ENCODE peak calls at places on chromosome 19, in nine cellular contexts. One of them, this sample, is unnamed.

GRCh38 chr19:48271531-48272151 is 1.8 kb downstream of the ZNF114 start:
- DNase-seq in choroid plexus epithelial cell: peak; percentile 45
- DNase-seq in lung: peak; percentile 45
- DNase-seq in T-helper 2 cell: no peak
- DNase-seq in posterior cingulate gyrus: peak; percentile 86
- DNase-seq in progenitor cell of endocrine pancreas: peak; percentile 29
- DNase-seq in lung microvascular endothelial cell: peak; percentile 21
- DNase-seq in cerebellar cortex: peak; percentile 50
- DNase-seq in ELR: peak; percentile 70
- DNase-seq in this sample: no peak

GRCh38 chr19:5943623-5944022 is 29.6 kb downstream of the CAPS start:
- DNase-seq in choroid plexus epithelial cell: peak; percentile 51
- DNase-seq in posterior cingulate gyrus: no peak
- DNase-seq in cerebellar cortex: no peak
- DNase-seq in T-helper 2 cell: no peak
- DNase-seq in ELR: no peak
- DNase-seq in lung microvascular endothelial cell: no peak
- DNase-seq in lung: no peak
- DNase-seq in progenitor cell of endocrine pancreas: no peak
- DNase-seq in this sample: no peak

GRCh38 chr19:18865973-18866799 is 29.8 kb downstream of the CERS1 start:
- DNase-seq in cerebellar cortex: peak; percentile 67
- DNase-seq in ELR: peak; percentile 77
- DNase-seq in choroid plexus epithelial cell: peak; percentile 55
- DNase-seq in progenitor cell of endocrine pancreas: peak; percentile 67
- DNase-seq in lung: no peak
- DNase-seq in posterior cingulate gyrus: no peak
- DNase-seq in T-helper 2 cell: peak; percentile 57
- DNase-seq in lung microvascular endothelial cell: peak; percentile 70
- DNase-seq in this sample: peak; percentile 39

GRCh38 chr19:19538077-19538764 is at the start of gene CILP2:
- DNase-seq in T-helper 2 cell: peak; percentile 25
- DNase-seq in lung microvascular endothelial cell: no peak
- DNase-seq in ELR: peak; percentile 42
- DNase-seq in choroid plexus epithelial cell: no peak
- DNase-seq in posterior cingulate gyrus: no peak
- DNase-seq in progenitor cell of endocrine pancreas: peak; percentile 58
- DNase-seq in cerebellar cortex: no peak
- DNase-seq in lung: no peak
- DNase-seq in this sample: peak; percentile 44

GRCh38 chr19:48415395-48415794 is 21.9 kb downstream of the GRIN2D start:
- DNase-seq in cerebellar cortex: peak; percentile 49
- DNase-seq in posterior cingulate gyrus: peak; percentile 83
- DNase-seq in choroid plexus epithelial cell: peak; percentile 68
- DNase-seq in T-helper 2 cell: peak; percentile 72
- DNase-seq in progenitor cell of endocrine pancreas: no peak
- DNase-seq in ELR: peak; percentile 82
- DNase-seq in lung: peak; percentile 80
- DNase-seq in lung microvascular endothelial cell: peak; percentile 90
- DNase-seq in this sample: peak; percentile 69

GRCh38 chr19:49182848-49183375 is 25.3 kb downstream of the TRPM4 start:
- DNase-seq in choroid plexus epithelial cell: no peak
- DNase-seq in cerebellar cortex: peak; percentile 51
- DNase-seq in posterior cingulate gyrus: no peak
- DNase-seq in T-helper 2 cell: no peak
- DNase-seq in lung microvascular endothelial cell: no peak
- DNase-seq in ELR: no peak
- DNase-seq in progenitor cell of endocrine pancreas: no peak
- DNase-seq in lung: no peak
- DNase-seq in this sample: no peak

GRCh38 chr19:27909185-27909840 is 1303.6 kb downstream of the UQCRFS1 start:
- DNase-seq in choroid plexus epithelial cell: no peak
- DNase-seq in lung microvascular endothelial cell: no peak
- DNase-seq in ELR: no peak
- DNase-seq in lung: no peak
- DNase-seq in posterior cingulate gyrus: no peak
- DNase-seq in cerebellar cortex: no peak
- DNase-seq in progenitor cell of endocrine pancreas: no peak
- DNase-seq in T-helper 2 cell: no peak
- DNase-seq in this sample: no peak

GRCh38 chr19:47448360-47448727 is 23.3 kb downstream of the SLC8A2 start:
- DNase-seq in progenitor cell of endocrine pancreas: no peak
- DNase-seq in lung microvascular endothelial cell: no peak
- DNase-seq in T-helper 2 cell: no peak
- DNase-seq in posterior cingulate gyrus: peak; percentile 71
- DNase-seq in lung: no peak
- DNase-seq in cerebellar cortex: no peak
- DNase-seq in ELR: no peak
- DNase-seq in choroid plexus epithelial cell: no peak
- DNase-seq in this sample: no peak

GRCh38 chr19:58128041-58128685 is 22.4 kb downstream of the ZNF329 start:
- DNase-seq in lung microvascular endothelial cell: peak; percentile 9
- DNase-seq in T-helper 2 cell: no peak
- DNase-seq in posterior cingulate gyrus: no peak
- DNase-seq in choroid plexus epithelial cell: peak; percentile 3
- DNase-seq in progenitor cell of endocrine pancreas: no peak
- DNase-seq in ELR: peak; percentile 30
- DNase-seq in lung: no peak
- DNase-seq in cerebellar cortex: no peak
- DNase-seq in this sample: no peak

GRCh38 chr19:5719274-5719960 is 529 bp downstream of the LONP1 start:
- DNase-seq in ELR: peak; percentile 54
- DNase-seq in posterior cingulate gyrus: no peak
- DNase-seq in lung: no peak
- DNase-seq in T-helper 2 cell: no peak
- DNase-seq in choroid plexus epithelial cell: peak; percentile 38
- DNase-seq in cerebellar cortex: no peak
- DNase-seq in progenitor cell of endocrine pancreas: no peak
- DNase-seq in lung microvascular endothelial cell: peak; percentile 28
- DNase-seq in this sample: no peak

GRCh38 chr19:8302357-8302691 is 5.8 kb downstream of the CD320 start:
- DNase-seq in posterior cingulate gyrus: no peak
- DNase-seq in T-helper 2 cell: no peak
- DNase-seq in lung: peak; percentile 28
- DNase-seq in progenitor cell of endocrine pancreas: peak; percentile 5
- DNase-seq in cerebellar cortex: no peak
- DNase-seq in choroid plexus epithelial cell: peak; percentile 20
- DNase-seq in ELR: no peak
- DNase-seq in lung microvascular endothelial cell: no peak
- DNase-seq in this sample: peak; percentile 21

GRCh38 chr19:17205237-17206140 is 9.7 kb upstream of the USE1 start:
- DNase-seq in cerebellar cortex: peak; percentile 68
- DNase-seq in choroid plexus epithelial cell: peak; percentile 83
- DNase-seq in lung: peak; percentile 68
- DNase-seq in T-helper 2 cell: peak; percentile 41
- DNase-seq in posterior cingulate gyrus: no peak
- DNase-seq in ELR: peak; percentile 68
- DNase-seq in progenitor cell of endocrine pancreas: peak; percentile 36
- DNase-seq in lung microvascular endothelial cell: peak; percentile 74
- DNase-seq in this sample: peak; percentile 49

GRCh38 chr19:47272448-47273312 is 2.0 kb upstream of the INAFM1 start:
- DNase-seq in cerebellar cortex: peak; percentile 59
- DNase-seq in lung: no peak
- DNase-seq in progenitor cell of endocrine pancreas: no peak
- DNase-seq in lung microvascular endothelial cell: no peak
- DNase-seq in choroid plexus epithelial cell: peak; percentile 77
- DNase-seq in T-helper 2 cell: no peak
- DNase-seq in ELR: peak; percentile 11
- DNase-seq in posterior cingulate gyrus: no peak
- DNase-seq in this sample: no peak

GRCh38 chr19:989381-990081 is 5.4 kb downstream of the WDR18 start:
- DNase-seq in posterior cingulate gyrus: no peak
- DNase-seq in cerebellar cortex: no peak
- DNase-seq in lung microvascular endothelial cell: no peak
- DNase-seq in lung: no peak
- DNase-seq in ELR: no peak
- DNase-seq in choroid plexus epithelial cell: no peak
- DNase-seq in progenitor cell of endocrine pancreas: no peak
- DNase-seq in T-helper 2 cell: no peak
- DNase-seq in this sample: no peak

GRCh38 chr19:55075366-55075998 is at the start of gene EPS8L1:
- DNase-seq in lung microvascular endothelial cell: no peak
- DNase-seq in lung: peak; percentile 75
- DNase-seq in progenitor cell of endocrine pancreas: peak; percentile 64
- DNase-seq in T-helper 2 cell: no peak
- DNase-seq in posterior cingulate gyrus: peak; percentile 30
- DNase-seq in choroid plexus epithelial cell: no peak
- DNase-seq in cerebellar cortex: no peak
- DNase-seq in ELR: no peak
- DNase-seq in this sample: no peak

GRCh38 chr19:45346449-45346848 is 5.9 kb downstream of the KLC3 start:
- DNase-seq in ELR: no peak
- DNase-seq in lung: no peak
- DNase-seq in posterior cingulate gyrus: no peak
- DNase-seq in progenitor cell of endocrine pancreas: no peak
- DNase-seq in T-helper 2 cell: no peak
- DNase-seq in lung microvascular endothelial cell: no peak
- DNase-seq in choroid plexus epithelial cell: no peak
- DNase-seq in cerebellar cortex: no peak
- DNase-seq in this sample: no peak

GRCh38 chr19:34432797-34433196 is 4.6 kb downstream of the UBA2 start:
- DNase-seq in lung: no peak
- DNase-seq in progenitor cell of endocrine pancreas: no peak
- DNase-seq in posterior cingulate gyrus: no peak
- DNase-seq in choroid plexus epithelial cell: peak; percentile 48
- DNase-seq in T-helper 2 cell: no peak
- DNase-seq in cerebellar cortex: peak; percentile 8
- DNase-seq in ELR: no peak
- DNase-seq in lung microvascular endothelial cell: no peak
- DNase-seq in this sample: no peak

GRCh38 chr19:4437103-4437502 is 20.5 kb downstream of the UBXN6 start:
- DNase-seq in ELR: no peak
- DNase-seq in posterior cingulate gyrus: no peak
- DNase-seq in lung microvascular endothelial cell: no peak
- DNase-seq in cerebellar cortex: no peak
- DNase-seq in T-helper 2 cell: no peak
- DNase-seq in choroid plexus epithelial cell: no peak
- DNase-seq in lung: no peak
- DNase-seq in progenitor cell of endocrine pancreas: no peak
- DNase-seq in this sample: no peak

GRCh38 chr19:2149980-2150793 is 1.2 kb downstream of the AP3D1 start:
- DNase-seq in cerebellar cortex: no peak
- DNase-seq in progenitor cell of endocrine pancreas: no peak
- DNase-seq in T-helper 2 cell: no peak
- DNase-seq in lung microvascular endothelial cell: peak; percentile 31
- DNase-seq in choroid plexus epithelial cell: no peak
- DNase-seq in ELR: peak; percentile 41
- DNase-seq in posterior cingulate gyrus: no peak
- DNase-seq in lung: peak; percentile 48
- DNase-seq in this sample: no peak

GRCh38 chr19:36257512-36257876 is 42.6 kb downstream of the ZNF146 start:
- DNase-seq in progenitor cell of endocrine pancreas: peak; percentile 68
- DNase-seq in posterior cingulate gyrus: peak; percentile 88
- DNase-seq in cerebellar cortex: peak; percentile 42
- DNase-seq in lung: no peak
- DNase-seq in ELR: no peak
- DNase-seq in lung microvascular endothelial cell: no peak
- DNase-seq in T-helper 2 cell: no peak
- DNase-seq in choroid plexus epithelial cell: no peak
- DNase-seq in this sample: no peak

GRCh38 chr19:46784262-46785053 is 3.9 kb downstream of the SLC1A5 start:
- DNase-seq in lung microvascular endothelial cell: peak; percentile 68
- DNase-seq in progenitor cell of endocrine pancreas: no peak
- DNase-seq in cerebellar cortex: peak; percentile 67
- DNase-seq in choroid plexus epithelial cell: peak; percentile 93
- DNase-seq in posterior cingulate gyrus: no peak
- DNase-seq in T-helper 2 cell: no peak
- DNase-seq in ELR: peak; percentile 92
- DNase-seq in lung: peak; percentile 90
- DNase-seq in this sample: peak; percentile 63

GRCh38 chr19:52270266-52270885 is 989 bp downstream of the ZNF766 start:
- DNase-seq in ELR: peak; percentile 35
- DNase-seq in choroid plexus epithelial cell: no peak
- DNase-seq in lung microvascular endothelial cell: peak; percentile 30
- DNase-seq in T-helper 2 cell: no peak
- DNase-seq in cerebellar cortex: no peak
- DNase-seq in progenitor cell of endocrine pancreas: no peak
- DNase-seq in posterior cingulate gyrus: no peak
- DNase-seq in lung: peak; percentile 29
- DNase-seq in this sample: no peak

GRCh38 chr19:5826531-5827341 is 12.8 kb downstream of the FUT6 start:
- DNase-seq in progenitor cell of endocrine pancreas: no peak
- DNase-seq in lung microvascular endothelial cell: no peak
- DNase-seq in lung: peak; percentile 76
- DNase-seq in cerebellar cortex: peak; percentile 12
- DNase-seq in T-helper 2 cell: no peak
- DNase-seq in choroid plexus epithelial cell: no peak
- DNase-seq in ELR: peak; percentile 53
- DNase-seq in posterior cingulate gyrus: no peak
- DNase-seq in this sample: no peak

GRCh38 chr19:42158926-42159325 is 26.7 kb upstream of the POU2F2 start:
- DNase-seq in ELR: no peak
- DNase-seq in choroid plexus epithelial cell: peak; percentile 51
- DNase-seq in cerebellar cortex: no peak
- DNase-seq in T-helper 2 cell: no peak
- DNase-seq in lung: no peak
- DNase-seq in lung microvascular endothelial cell: no peak
- DNase-seq in posterior cingulate gyrus: no peak
- DNase-seq in progenitor cell of endocrine pancreas: no peak
- DNase-seq in this sample: no peak

GRCh38 chr19:10104665-10105221 is 1.4 kb upstream of the PPAN start:
- DNase-seq in cerebellar cortex: no peak
- DNase-seq in T-helper 2 cell: peak; percentile 67
- DNase-seq in lung microvascular endothelial cell: no peak
- DNase-seq in choroid plexus epithelial cell: no peak
- DNase-seq in lung: no peak
- DNase-seq in ELR: no peak
- DNase-seq in progenitor cell of endocrine pancreas: no peak
- DNase-seq in posterior cingulate gyrus: no peak
- DNase-seq in this sample: no peak

GRCh38 chr19:5338661-5339469 is 1.7 kb downstream of the PTPRS start:
- DNase-seq in ELR: no peak
- DNase-seq in lung microvascular endothelial cell: no peak
- DNase-seq in T-helper 2 cell: no peak
- DNase-seq in lung: no peak
- DNase-seq in cerebellar cortex: peak; percentile 32
- DNase-seq in posterior cingulate gyrus: peak; percentile 89
- DNase-seq in choroid plexus epithelial cell: no peak
- DNase-seq in progenitor cell of endocrine pancreas: no peak
- DNase-seq in this sample: no peak

GRCh38 chr19:4149518-4150288 is 3.7 kb upstream of the CREB3L3 start:
- DNase-seq in ELR: no peak
- DNase-seq in posterior cingulate gyrus: no peak
- DNase-seq in progenitor cell of endocrine pancreas: no peak
- DNase-seq in lung: no peak
- DNase-seq in T-helper 2 cell: no peak
- DNase-seq in cerebellar cortex: no peak
- DNase-seq in lung microvascular endothelial cell: no peak
- DNase-seq in choroid plexus epithelial cell: no peak
- DNase-seq in this sample: no peak

GRCh38 chr19:18346091-18346490 is 5.7 kb downstream of the PGPEP1 start:
- DNase-seq in cerebellar cortex: no peak
- DNase-seq in T-helper 2 cell: no peak
- DNase-seq in choroid plexus epithelial cell: no peak
- DNase-seq in ELR: no peak
- DNase-seq in lung: no peak
- DNase-seq in lung microvascular endothelial cell: no peak
- DNase-seq in progenitor cell of endocrine pancreas: no peak
- DNase-seq in posterior cingulate gyrus: no peak
- DNase-seq in this sample: no peak

GRCh38 chr19:48419158-48419920 is 25.9 kb downstream of the GRIN2D start:
- DNase-seq in choroid plexus epithelial cell: peak; percentile 57
- DNase-seq in lung microvascular endothelial cell: peak; percentile 52
- DNase-seq in cerebellar cortex: peak; percentile 65
- DNase-seq in T-helper 2 cell: peak; percentile 59
- DNase-seq in lung: no peak
- DNase-seq in ELR: peak; percentile 56
- DNase-seq in posterior cingulate gyrus: peak; percentile 88
- DNase-seq in progenitor cell of endocrine pancreas: no peak
- DNase-seq in this sample: no peak

GRCh38 chr19:41887711-41888382 is 4.9 kb downstream of the ARHGEF1 start:
- DNase-seq in progenitor cell of endocrine pancreas: peak; percentile 78
- DNase-seq in lung: peak; percentile 88
- DNase-seq in posterior cingulate gyrus: no peak
- DNase-seq in lung microvascular endothelial cell: no peak
- DNase-seq in ELR: peak; percentile 96
- DNase-seq in T-helper 2 cell: peak; percentile 70
- DNase-seq in choroid plexus epithelial cell: peak; percentile 40
- DNase-seq in cerebellar cortex: no peak
- DNase-seq in this sample: no peak

GRCh38 chr19:20238025-20238623 is 71.1 kb downstream of the ZNF486 start:
- DNase-seq in lung: peak; percentile 89
- DNase-seq in ELR: peak; percentile 93
- DNase-seq in cerebellar cortex: peak; percentile 85
- DNase-seq in lung microvascular endothelial cell: peak; percentile 90
- DNase-seq in posterior cingulate gyrus: peak; percentile 97
- DNase-seq in progenitor cell of endocrine pancreas: peak; percentile 76
- DNase-seq in choroid plexus epithelial cell: peak; percentile 95
- DNase-seq in T-helper 2 cell: peak; percentile 77
- DNase-seq in this sample: peak; percentile 91